ENCODE peak calls at places on chromosomes 11 and 22, in seven cellular contexts. One of them, this sample, is unnamed.

GRCh38 chr11:10444725-10445286 is 10.3 kb upstream of the AMPD3 start:
- DNase-seq in suprapubic skin: no peak
- DNase-seq in ovary: no peak
- DNase-seq in HepG2: no peak
- DNase-seq in esophagus squamous epithelium: no peak
- DNase-seq in right lobe of liver: no peak
- DNase-seq in IMR-90: no peak
- DNase-seq in this sample: peak

GRCh38 chr22:33513388-33514336 is 406.6 kb downstream of the LARGE1 start:
- DNase-seq in suprapubic skin: no peak
- DNase-seq in ovary: no peak
- DNase-seq in HepG2: peak
- DNase-seq in esophagus squamous epithelium: no peak
- DNase-seq in right lobe of liver: no peak
- DNase-seq in IMR-90: peak
- DNase-seq in this sample: no peak

GRCh38 chr11:45635907-45636306 is 29.5 kb downstream of the CHST1 start:
- DNase-seq in suprapubic skin: no peak
- DNase-seq in ovary: no peak
- DNase-seq in HepG2: no peak
- DNase-seq in esophagus squamous epithelium: no peak
- DNase-seq in right lobe of liver: no peak
- DNase-seq in IMR-90: no peak
- DNase-seq in this sample: no peak

GRCh38 chr22:47294222-47294532 is 531.7 kb downstream of the TBC1D22A start:
- DNase-seq in suprapubic skin: no peak
- DNase-seq in ovary: no peak
- DNase-seq in HepG2: no peak
- DNase-seq in esophagus squamous epithelium: no peak
- DNase-seq in right lobe of liver: no peak
- DNase-seq in IMR-90: peak
- DNase-seq in this sample: no peak

GRCh38 chr11:47443028-47443700 is 5.8 kb downstream of the RAPSN start:
- DNase-seq in suprapubic skin: no peak
- DNase-seq in ovary: no peak
- DNase-seq in HepG2: no peak
- DNase-seq in esophagus squamous epithelium: no peak
- DNase-seq in right lobe of liver: no peak
- DNase-seq in IMR-90: no peak
- DNase-seq in this sample: no peak

GRCh38 chr11:8093931-8094575 is 13.0 kb downstream of the TUB start:
- DNase-seq in suprapubic skin: no peak
- DNase-seq in ovary: no peak
- DNase-seq in HepG2: no peak
- DNase-seq in esophagus squamous epithelium: no peak
- DNase-seq in right lobe of liver: no peak
- DNase-seq in IMR-90: no peak
- DNase-seq in this sample: no peak

GRCh38 chr11:73185680-73186293 is 32.3 kb upstream of the P2RY2 start:
- DNase-seq in suprapubic skin: no peak
- DNase-seq in ovary: peak
- DNase-seq in HepG2: no peak
- DNase-seq in esophagus squamous epithelium: no peak
- DNase-seq in right lobe of liver: no peak
- DNase-seq in IMR-90: peak
- DNase-seq in this sample: no peak

GRCh38 chr11:76701701-76702100 is 31.2 kb upstream of the LRRC32 start:
- DNase-seq in suprapubic skin: no peak
- DNase-seq in ovary: no peak
- DNase-seq in HepG2: no peak
- DNase-seq in esophagus squamous epithelium: no peak
- DNase-seq in right lobe of liver: no peak
- DNase-seq in IMR-90: peak
- DNase-seq in this sample: peak

GRCh38 chr11:72411623-72412532 is 22.5 kb downstream of the CLPB start:
- DNase-seq in suprapubic skin: no peak
- DNase-seq in ovary: no peak
- DNase-seq in HepG2: peak
- DNase-seq in esophagus squamous epithelium: no peak
- DNase-seq in right lobe of liver: no peak
- DNase-seq in IMR-90: no peak
- DNase-seq in this sample: peak

GRCh38 chr11:121904148-121904547 is 211.9 kb downstream of the BLID start:
- DNase-seq in suprapubic skin: no peak
- DNase-seq in ovary: no peak
- DNase-seq in HepG2: no peak
- DNase-seq in esophagus squamous epithelium: no peak
- DNase-seq in right lobe of liver: no peak
- DNase-seq in IMR-90: no peak
- DNase-seq in this sample: no peak

GRCh38 chr11:47981667-47982404 is 1.5 kb downstream of the PTPRJ start:
- DNase-seq in suprapubic skin: peak
- DNase-seq in ovary: no peak
- DNase-seq in HepG2: no peak
- DNase-seq in esophagus squamous epithelium: no peak
- DNase-seq in right lobe of liver: peak
- DNase-seq in IMR-90: no peak
- DNase-seq in this sample: no peak

GRCh38 chr11:14583252-14584105 is 60.1 kb upstream of the PDE3B start:
- DNase-seq in suprapubic skin: no peak
- DNase-seq in ovary: no peak
- DNase-seq in HepG2: peak
- DNase-seq in esophagus squamous epithelium: no peak
- DNase-seq in right lobe of liver: peak
- DNase-seq in IMR-90: no peak
- DNase-seq in this sample: no peak

GRCh38 chr11:12077535-12078280 is 32.7 kb upstream of the MICAL2 start:
- DNase-seq in suprapubic skin: peak
- DNase-seq in ovary: no peak
- DNase-seq in HepG2: no peak
- DNase-seq in esophagus squamous epithelium: no peak
- DNase-seq in right lobe of liver: no peak
- DNase-seq in IMR-90: peak
- DNase-seq in this sample: no peak

GRCh38 chr11:47342854-47343253 is 9.6 kb downstream of the MYBPC3 start:
- DNase-seq in suprapubic skin: no peak
- DNase-seq in ovary: no peak
- DNase-seq in HepG2: no peak
- DNase-seq in esophagus squamous epithelium: no peak
- DNase-seq in right lobe of liver: peak
- DNase-seq in IMR-90: no peak
- DNase-seq in this sample: no peak

GRCh38 chr22:25564979-25565677 is 653 bp downstream of the GRK3 start:
- DNase-seq in suprapubic skin: peak
- DNase-seq in ovary: no peak
- DNase-seq in HepG2: no peak
- DNase-seq in esophagus squamous epithelium: no peak
- DNase-seq in right lobe of liver: peak
- DNase-seq in IMR-90: no peak
- DNase-seq in this sample: peak

GRCh38 chr11:107482234-107482633 is 24.6 kb upstream of the CWF19L2 start:
- DNase-seq in suprapubic skin: no peak
- DNase-seq in ovary: no peak
- DNase-seq in HepG2: no peak
- DNase-seq in esophagus squamous epithelium: no peak
- DNase-seq in right lobe of liver: no peak
- DNase-seq in IMR-90: no peak
- DNase-seq in this sample: no peak

GRCh38 chr11:6745465-6746015 is 26.2 kb downstream of the OR2AG2 start:
- DNase-seq in suprapubic skin: no peak
- DNase-seq in ovary: no peak
- DNase-seq in HepG2: no peak
- DNase-seq in esophagus squamous epithelium: no peak
- DNase-seq in right lobe of liver: no peak
- DNase-seq in IMR-90: no peak
- DNase-seq in this sample: no peak

DNA sequence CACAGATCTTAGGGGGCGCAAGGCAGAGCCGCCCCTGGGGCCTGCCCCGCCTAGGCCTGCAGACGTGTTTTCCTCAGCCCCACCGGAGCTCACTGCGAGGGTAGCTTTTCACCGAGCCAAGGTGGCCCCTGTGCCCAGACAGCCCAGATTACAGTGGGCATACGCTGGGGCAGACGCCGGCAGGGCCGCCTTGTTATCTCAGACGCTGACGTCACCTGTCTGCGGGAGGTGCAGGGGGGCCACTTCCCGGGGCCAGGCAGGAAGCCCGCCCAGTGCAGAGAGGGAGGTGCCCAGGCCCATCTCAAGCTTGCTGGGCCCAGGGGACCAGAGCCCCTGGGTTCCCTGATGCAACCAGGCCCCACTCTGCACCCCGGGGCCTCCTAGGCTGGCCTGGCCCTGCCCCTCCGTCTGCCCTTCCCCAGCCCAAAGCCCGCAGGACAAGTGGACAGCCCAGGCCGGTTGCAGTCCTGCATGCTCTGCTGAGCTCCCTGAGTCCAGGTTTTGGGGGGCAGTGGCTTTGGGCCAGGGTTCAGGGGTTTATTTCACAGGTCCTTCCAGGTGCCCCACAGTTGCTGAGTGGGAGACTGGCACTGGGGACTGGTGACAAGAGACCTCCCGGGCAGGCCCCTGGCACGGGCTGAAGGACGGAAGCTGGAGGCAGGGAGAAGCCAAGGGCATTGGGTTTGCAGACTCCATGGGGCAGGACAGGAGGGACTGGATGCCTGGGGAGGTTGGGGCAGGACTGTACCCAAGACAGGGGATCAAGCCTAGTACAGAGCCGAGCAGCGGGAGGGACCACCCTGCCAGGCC is 38.6 kb downstream of the IGF2 start:
- DNase-seq in suprapubic skin: peak
- DNase-seq in ovary: peak
- DNase-seq in HepG2: no peak
- DNase-seq in esophagus squamous epithelium: no peak
- DNase-seq in right lobe of liver: peak
- DNase-seq in IMR-90: no peak
- DNase-seq in this sample: peak
- TF ChIP-seq POLR2A in suprapubic skin: no peak
- TF ChIP-seq POLR2A in ovary: no peak
- TF ChIP-seq POLR2A in HepG2: no peak
- TF ChIP-seq POLR2A in esophagus squamous epithelium: no peak
- TF ChIP-seq POLR2A in right lobe of liver: no peak
- TF ChIP-seq POLR2A in IMR-90: no peak
- TF ChIP-seq POLR2A in this sample: peak

GRCh38 chr11:65493367-65494176 is 5.3 kb upstream of the MALAT1 start:
- DNase-seq in suprapubic skin: peak
- DNase-seq in ovary: peak
- DNase-seq in HepG2: peak
- DNase-seq in esophagus squamous epithelium: no peak
- DNase-seq in right lobe of liver: peak
- DNase-seq in IMR-90: peak
- DNase-seq in this sample: no peak
- TF ChIP-seq POLR2A in suprapubic skin: peak
- TF ChIP-seq POLR2A in ovary: no peak
- TF ChIP-seq POLR2A in HepG2: no peak
- TF ChIP-seq POLR2A in esophagus squamous epithelium: peak
- TF ChIP-seq POLR2A in right lobe of liver: peak
- TF ChIP-seq POLR2A in IMR-90: peak
- TF ChIP-seq POLR2A in this sample: no peak

DNA sequence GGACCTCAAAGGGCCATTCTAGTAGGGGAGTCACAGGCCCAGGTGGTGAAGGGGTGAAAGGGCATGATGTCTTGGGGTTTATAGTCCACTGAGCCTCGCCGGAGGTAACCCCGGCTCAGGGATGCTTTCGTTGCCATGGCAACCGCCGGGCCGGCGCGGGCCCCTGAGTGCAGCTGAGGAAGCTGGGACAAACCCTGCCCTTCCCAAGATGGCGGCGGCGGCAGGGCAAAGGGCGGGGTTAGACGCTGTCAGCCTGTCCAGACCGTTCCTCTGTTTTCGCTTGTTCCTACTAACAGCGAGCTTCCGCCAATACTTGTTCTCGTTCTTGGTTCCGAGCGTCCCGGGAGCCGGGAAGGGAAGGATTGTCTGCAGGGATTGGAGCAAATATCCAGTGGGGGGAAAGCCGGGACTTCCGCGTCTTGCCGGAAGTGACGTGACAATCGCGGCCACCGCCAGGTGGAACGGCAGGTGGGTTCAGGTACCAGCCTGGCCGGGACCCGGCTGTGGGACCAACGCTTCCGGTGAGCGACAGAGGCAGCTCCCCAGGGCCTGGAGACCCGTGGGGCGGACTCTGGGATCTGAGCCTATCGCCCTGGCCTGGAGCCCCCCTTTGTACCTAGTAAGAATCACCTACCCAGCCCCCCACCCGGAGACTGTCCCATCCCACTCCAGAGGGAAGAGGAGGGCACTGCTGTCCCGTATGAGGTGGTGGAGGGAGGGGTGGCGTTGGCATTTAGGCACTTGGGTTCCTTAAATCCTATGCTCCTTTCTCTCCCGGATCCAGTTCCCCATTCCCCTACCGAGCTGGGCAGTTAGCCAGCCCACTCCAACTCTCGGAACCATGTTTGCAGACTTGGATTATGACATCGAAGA is at the start of gene PICK1:
- DNase-seq in suprapubic skin: peak
- DNase-seq in ovary: peak
- DNase-seq in HepG2: peak
- DNase-seq in esophagus squamous epithelium: peak
- DNase-seq in right lobe of liver: peak
- DNase-seq in IMR-90: peak
- DNase-seq in this sample: peak
- TF ChIP-seq POLR2A in suprapubic skin: peak
- TF ChIP-seq POLR2A in ovary: peak
- TF ChIP-seq POLR2A in HepG2: peak
- TF ChIP-seq POLR2A in esophagus squamous epithelium: peak
- TF ChIP-seq POLR2A in right lobe of liver: peak
- TF ChIP-seq POLR2A in IMR-90: no peak
- TF ChIP-seq POLR2A in this sample: no peak

GRCh38 chr11:28606930-28607329 is 498.7 kb downstream of the METTL15 start:
- DNase-seq in suprapubic skin: no peak
- DNase-seq in ovary: no peak
- DNase-seq in HepG2: no peak
- DNase-seq in esophagus squamous epithelium: no peak
- DNase-seq in right lobe of liver: no peak
- DNase-seq in IMR-90: no peak
- DNase-seq in this sample: no peak
- TF ChIP-seq POLR2A in suprapubic skin: no peak
- TF ChIP-seq POLR2A in ovary: no peak
- TF ChIP-seq POLR2A in HepG2: no peak
- TF ChIP-seq POLR2A in esophagus squamous epithelium: no peak
- TF ChIP-seq POLR2A in right lobe of liver: no peak
- TF ChIP-seq POLR2A in IMR-90: no peak
- TF ChIP-seq POLR2A in this sample: no peak

This sample was measured in erythroblast.